ENCODE peak calls at places on chromosomes 11 and 22, in six cellular contexts. R is RCC 7860; E is HuH-7; W is posterior cingulate gyrus; D is stimulated activated naive B cell treated with anti-CD40 and anti-IgM and Interleukin-4, amounts not matched to agents 10 μg/mL and 1 μg/mL and 100 μg/mL, for 72 hours; L is stimulated activated CD4-positive, alpha-beta T cell treated with anti-CD3 and anti-CD28 coated beads, Interleukin-4, amount 100 ng/mL, for 48 hours. B is an unnamed sample.

GRCh38 chr11:118621071-118621815 is 13.8 kb downstream of the PHLDB1 start:
- DNase-seq in R (peak; percentile 65), E (peak; percentile 87), W (peak; percentile 88), D (no peak), L (peak; percentile 22), B (peak; percentile 78)

GRCh38 chr11:15159085-15159484 is 44.4 kb downstream of the INSC start:
- DNase-seq in R (peak; percentile 8), E (peak; percentile 27), W (no peak), D (no peak), L (no peak), B (no peak)

GRCh38 chr11:58390551-58391063 is 16.1 kb downstream of the OR5B3 start:
- DNase-seq in R (no peak), E (no peak), W (no peak), D (no peak), L (no peak), B (no peak)

GRCh38 chr11:61907282-61907681 is 10.1 kb downstream of the RAB3IL1 start:
- DNase-seq in R (no peak), E (no peak), W (no peak), D (no peak), L (no peak), B (no peak)

GRCh38 chr11:76620471-76620870 is 50.1 kb downstream of the LRRC32 start:
- DNase-seq in R (no peak), E (no peak), W (no peak), D (no peak), L (no peak), B (no peak)

GRCh38 chr22:45638834-45639746 is 32.5 kb upstream of the ATXN10 start:
- DNase-seq in R (peak; percentile 82), E (peak; percentile 47), W (no peak), D (no peak), L (no peak), B (no peak)

GRCh38 chr22:26964642-26965041 is 307.3 kb downstream of the MIAT start:
- DNase-seq in R (no peak), E (no peak), W (no peak), D (no peak), L (no peak), B (no peak)

GRCh38 chr11:64853709-64854108 is 9.3 kb upstream of the CDC42BPG start:
- DNase-seq in R (no peak), E (no peak), W (no peak), D (no peak), L (no peak), B (no peak)

GRCh38 chr11:114088836-114089235 is 29.3 kb downstream of the ZBTB16 start:
- DNase-seq in R (no peak), E (no peak), W (peak; percentile 70), D (no peak), L (no peak), B (peak; percentile 66)

B was measured in anterior cingulate cortex.